ENCODE peak calls at places on chromosomes 7 and 10, in eight cellular contexts. A is heart left ventricle, B is breast epithelium, Q is GM23338, O is esophagus squamous epithelium, K is mammary epithelial cell, I is lung, S is H9. F is an unnamed sample.

GRCh38 chr7:144842377-144842851 is 6.6 kb upstream of the TPK1 start:
- DNase-seq in A (peak; percentile 45), B (no peak), Q (peak; percentile 67), O (peak; percentile 9), K (peak; percentile 24), I (peak; percentile 79), S (no peak), F (peak; percentile 85)

GRCh38 chr7:5421626-5422323 is 1.9 kb downstream of the TNRC18 start:
- DNase-seq in A (peak; percentile 63), B (peak; percentile 54), Q (peak; percentile 60), O (no peak), K (peak; percentile 49), I (peak; percentile 64), S (no peak), F (peak; percentile 74)

GRCh38 chr7:158192956-158193355 is 394.7 kb downstream of the PTPRN2 start:
- DNase-seq in A (no peak), B (no peak), Q (no peak), O (no peak), K (no peak), I (no peak), S (no peak), F (no peak)

GRCh38 chr7:117972606-117973005 is 99.4 kb upstream of the CTTNBP2 start:
- DNase-seq in A (no peak), B (peak; percentile 22), Q (no peak), O (no peak), K (no peak), I (no peak), S (no peak), F (no peak)

GRCh38 chr7:30928254-30928872 is 16.7 kb downstream of the AQP1 start:
- DNase-seq in A (no peak), B (no peak), Q (no peak), O (no peak), K (no peak), I (peak; percentile 26), S (no peak), F (peak; percentile 15)

GRCh38 chr10:58796242-58796641 is 283.6 kb downstream of the BICC1 start:
- DNase-seq in A (no peak), B (no peak), Q (peak; percentile 65), O (no peak), K (no peak), I (no peak), S (peak; percentile 30), F (no peak)

GRCh38 chr10:20417791-20418190 is 479.3 kb downstream of the NEBL start:
- DNase-seq in A (no peak), B (no peak), Q (no peak), O (no peak), K (no peak), I (no peak), S (no peak), F (no peak)

GRCh38 chr7:44119829-44120380 is 3.4 kb downstream of the POLD2 start:
- DNase-seq in A (no peak), B (no peak), Q (no peak), O (no peak), K (no peak), I (no peak), S (no peak), F (no peak)

GRCh38 chr10:3220853-3221252 is 48.3 kb upstream of the PITRM1 start:
- DNase-seq in A (no peak), B (no peak), Q (no peak), O (no peak), K (peak; percentile 23), I (no peak), S (no peak), F (no peak)

GRCh38 chr10:112475565-112476233 is 28.7 kb downstream of the VTI1A start:
- DNase-seq in A (no peak), B (no peak), Q (no peak), O (no peak), K (no peak), I (no peak), S (no peak), F (no peak)

GRCh38 chr10:101778781-101779543 is 3.0 kb upstream of the FGF8 start:
- DNase-seq in A (no peak), B (no peak), Q (peak; percentile 96), O (no peak), K (no peak), I (no peak), S (peak; percentile 94), F (peak; percentile 81)

GRCh38 chr10:132066812-132067211 is 1.1 kb downstream of the JAKMIP3 start:
- DNase-seq in A (no peak), B (no peak), Q (no peak), O (no peak), K (no peak), I (peak; percentile 26), S (no peak), F (no peak)

GRCh38 chr7:33814400-33814799 is 90.9 kb upstream of the BMPER start:
- DNase-seq in A (no peak), B (no peak), Q (no peak), O (no peak), K (no peak), I (no peak), S (no peak), F (no peak)

GRCh38 chr7:128873234-128873633 is 10.6 kb downstream of the ATP6V1F start:
- DNase-seq in A (no peak), B (no peak), Q (no peak), O (no peak), K (no peak), I (no peak), S (no peak), F (no peak)

GRCh38 chr10:78605800-78606350 is 462.9 kb upstream of the ZMIZ1 start:
- DNase-seq in A (no peak), B (no peak), Q (no peak), O (no peak), K (peak; percentile 61), I (no peak), S (peak; percentile 4), F (no peak)

GRCh38 chr7:131774419-131775220 is 218.2 kb upstream of the PODXL start:
- DNase-seq in A (no peak), B (no peak), Q (peak; percentile 57), O (no peak), K (peak; percentile 34), I (peak; percentile 13), S (peak; percentile 62), F (no peak)

GRCh38 chr10:125238682-125239081 is 78.3 kb upstream of the CTBP2 start:
- DNase-seq in A (no peak), B (no peak), Q (peak; percentile 22), O (no peak), K (no peak), I (no peak), S (no peak), F (no peak)

GRCh38 chr7:128836729-128837348 is 6.6 kb downstream of the FLNC start:
- DNase-seq in A (no peak), B (no peak), Q (no peak), O (no peak), K (no peak), I (no peak), S (no peak), F (no peak)

GRCh38 chr7:38160003-38160571 is 18.0 kb upstream of the STARD3NL start:
- DNase-seq in A (no peak), B (no peak), Q (no peak), O (no peak), K (no peak), I (no peak), S (no peak), F (peak; percentile 46)

GRCh38 chr7:1058821-1059199 is 14.5 kb downstream of the GPR146 start:
- DNase-seq in A (no peak), B (no peak), Q (no peak), O (no peak), K (no peak), I (no peak), S (no peak), F (no peak)

GRCh38 chr10:94108200-94108599 is 114.5 kb downstream of the PLCE1 start:
- DNase-seq in A (no peak), B (no peak), Q (no peak), O (no peak), K (peak; percentile 72), I (no peak), S (no peak), F (no peak)

GRCh38 chr10:6173203-6173602 is 29.5 kb upstream of the PFKFB3 start:
- DNase-seq in A (no peak), B (no peak), Q (peak; percentile 69), O (no peak), K (no peak), I (no peak), S (peak; percentile 63), F (no peak)
- TF ChIP-seq CTCF in A (no peak), B (no peak), Q (peak; percentile 67), O (no peak), K (no peak), I (no peak), S (peak; percentile 64), F (no peak)

GRCh38 chr10:33655165-33655815 is 320.8 kb upstream of the NRP1 start:
- DNase-seq in A (no peak), B (no peak), Q (no peak), O (no peak), K (no peak), I (no peak), S (no peak), F (no peak)

GRCh38 chr10:33657154-33657900 is 322.9 kb upstream of the NRP1 start:
- DNase-seq in A (peak; percentile 37), B (no peak), Q (no peak), O (no peak), K (no peak), I (no peak), S (no peak), F (no peak)

GRCh38 chr10:33655921-33656320 is 321.5 kb upstream of the NRP1 start:
- DNase-seq in A (no peak), B (no peak), Q (no peak), O (no peak), K (no peak), I (no peak), S (no peak), F (no peak)

GRCh38 chr10:33660329-33660728 is 325.9 kb upstream of the NRP1 start:
- DNase-seq in A (no peak), B (no peak), Q (peak; percentile 40), O (no peak), K (no peak), I (no peak), S (peak; percentile 32), F (no peak)

GRCh38 chr10:33657913-33658312 is 323.4 kb upstream of the NRP1 start:
- DNase-seq in A (no peak), B (no peak), Q (no peak), O (no peak), K (no peak), I (no peak), S (no peak), F (no peak)
- H3K4me1 ChIP-seq in A (peaks cover 13% of the 10 kb centered on the region), B (no peaks in the 10 kb centered on the region), Q (peaks cover 23% of the 10 kb centered on the region), O (peaks cover 15% of the 10 kb centered on the region), K (peaks cover 22% of the 10 kb centered on the region), I (peaks cover 4% of the 10 kb centered on the region), S (peaks cover 4% of the 10 kb centered on the region), F (no peaks in the 10 kb centered on the region)

GRCh38 chr10:452512-453504 is 236.7 kb downstream of the DIP2C start:
- DNase-seq in A (no peak), B (no peak), Q (no peak), O (no peak), K (no peak), I (no peak), S (no peak), F (no peak)
- TF ChIP-seq CTCF in A (no peak), B (no peak), Q (no peak), O (no peak), K (no peak), I (no peak), S (no peak), F (no peak)

DNA sequence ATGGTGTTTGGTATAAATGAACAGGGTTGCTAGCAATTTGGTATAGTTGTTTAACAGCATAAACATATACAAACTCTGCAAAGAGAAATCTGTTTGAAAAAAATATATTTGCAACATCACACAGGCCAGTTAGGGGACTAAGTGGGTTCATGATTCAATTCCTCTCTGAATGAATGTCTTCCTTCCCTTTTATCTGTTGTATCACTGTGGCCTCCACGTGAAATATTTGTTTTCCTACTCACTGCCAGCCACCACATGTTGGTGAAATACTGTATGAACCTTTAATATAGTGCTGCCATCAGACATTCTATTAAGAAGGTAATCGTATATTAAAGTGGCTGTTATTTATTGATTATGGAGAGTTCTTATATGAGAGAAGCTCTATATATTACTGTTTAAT is 157.0 kb downstream of the ARID5B start:
- DNase-seq in A (no peak), B (no peak), Q (no peak), O (no peak), K (no peak), I (no peak), S (no peak), F (no peak)
- H3K4me1 ChIP-seq in A (peaks cover 69% of the 10 kb centered on the region), B (no peaks in the 10 kb centered on the region), Q (peaks cover 4% of the 10 kb centered on the region), O (peaks cover 89% of the 10 kb centered on the region), K (no peaks in the 10 kb centered on the region), I (peaks cover 5% of the 10 kb centered on the region), S (no peaks in the 10 kb centered on the region), F (no peaks in the 10 kb centered on the region)

F was measured in colonic mucosa.